ENCODE peak calls at places on chromosomes 16 and 17, in five cellular contexts. I is upper lobe of right lung, L is Caco-2, N is Peyer's patch, Z is OCI-LY7. P is an unnamed sample. For H3K4me1, the result is how much of the 10 kb centered on the place peaks cover.

GRCh38 chr17:2018716-2019490 is 6.2 kb downstream of the RTN4RL1 start:
- DNase-seq in I (no peak), L (no peak), N (no peak), Z (no peak), P (no peak)

GRCh38 chr17:43695968-43696865 is 34.5 kb upstream of the MEOX1 start:
- DNase-seq in I (no peak), L (no peak), N (no peak), Z (no peak), P (no peak)

GRCh38 chr16:71431991-71432390 is 9.9 kb downstream of the TLE7 start:
- DNase-seq in I (no peak), L (no peak), N (no peak), Z (no peak), P (no peak)

GRCh38 chr17:55540414-55541091 is 29.3 kb upstream of the SMIM36 start:
- DNase-seq in I (no peak), L (no peak), N (no peak), Z (no peak), P (no peak)

GRCh38 chr16:5615868-5616642 is 518.5 kb upstream of the EEF2KMT start:
- DNase-seq in I (peak), L (peak), N (peak), Z (peak), P (peak)

GRCh38 chr17:62807812-62808575 is at the start of gene MARCHF10:
- DNase-seq in I (peak), L (peak), N (no peak), Z (peak), P (peak)

GRCh38 chr17:79369001-79369400 is 241.8 kb downstream of the RBFOX3 start:
- DNase-seq in I (no peak), L (no peak), N (no peak), Z (no peak), P (no peak)

GRCh38 chr16:78742501-78743283 is 643.2 kb downstream of the WWOX start:
- DNase-seq in I (no peak), L (no peak), N (no peak), Z (peak), P (peak)

GRCh38 chr16:14372471-14372870 is 257.6 kb downstream of the PARN start:
- DNase-seq in I (no peak), L (no peak), N (no peak), Z (peak), P (no peak)

GRCh38 chr17:55962931-55963378 is 190.3 kb upstream of the ANKFN1 start:
- DNase-seq in I (no peak), L (no peak), N (peak), Z (no peak), P (no peak)

GRCh38 chr16:9094008-9094846 is 2.8 kb downstream of the HAPSTR1 start:
- DNase-seq in I (no peak), L (no peak), N (no peak), Z (peak), P (no peak)

GRCh38 chr17:64358261-64358788 is 32.3 kb downstream of the PECAM1 start:
- DNase-seq in I (peak), L (no peak), N (no peak), Z (no peak), P (no peak)

GRCh38 chr17:35022536-35023063 is 40.9 kb downstream of the RFFL start:
- DNase-seq in I (peak), L (no peak), N (no peak), Z (no peak), P (peak)

GRCh38 chr17:43663383-43663782 is 1.7 kb upstream of the MEOX1 start:
- DNase-seq in I (no peak), L (no peak), N (no peak), Z (no peak), P (no peak)

GRCh38 chr17:58311429-58311894 is 17.1 kb downstream of the TSPOAP1 start:
- DNase-seq in I (peak), L (no peak), N (no peak), Z (no peak), P (no peak)

GRCh38 chr17:15440347-15440746 is 27.1 kb downstream of the CDRT4 start:
- DNase-seq in I (no peak), L (no peak), N (no peak), Z (no peak), P (no peak)

GRCh38 chr17:77327181-77327565 is 186.4 kb downstream of the SEC14L1 start:
- DNase-seq in I (peak), L (no peak), N (peak), Z (no peak), P (peak)

GRCh38 chr16:27695161-27695560 is 145.2 kb downstream of the KATNIP start:
- DNase-seq in I (peak), L (no peak), N (no peak), Z (no peak), P (no peak)

GRCh38 chr17:59829217-59830006 is 63.3 kb downstream of the TUBD1 start:
- DNase-seq in I (no peak), L (peak), N (no peak), Z (peak), P (no peak)

GRCh38 chr17:17685775-17686291 is 4.6 kb downstream of the RAI1 start:
- DNase-seq in I (peak), L (no peak), N (peak), Z (no peak), P (peak)

GRCh38 chr16:67537270-67537635 is 8.6 kb downstream of the RIPOR1 start:
- DNase-seq in I (peak), L (peak), N (no peak), Z (no peak), P (peak)

GRCh38 chr16:50547340-50547865 is 793 bp upstream of the NKD1 start:
- DNase-seq in I (no peak), L (peak), N (peak), Z (peak), P (peak)

GRCh38 chr17:6639651-6640535 is 618 bp downstream of the KIAA0753 start:
- DNase-seq in I (peak), L (peak), N (peak), Z (peak), P (no peak)

GRCh38 chr16:85613609-85614337 is 651 bp downstream of the GSE1 start:
- DNase-seq in I (peak), L (peak), N (peak), Z (peak), P (peak)

GRCh38 chr17:75504347-75505151 is 10.8 kb downstream of the CASKIN2 start:
- DNase-seq in I (peak), L (peak), N (peak), Z (peak), P (peak)

GRCh38 chr17:78878871-78879270 is 24.1 kb downstream of the CEP295NL start:
- DNase-seq in I (no peak), L (no peak), N (no peak), Z (no peak), P (no peak)

GRCh38 chr17:79754359-79754758 is 23.6 kb upstream of the CBX2 start:
- DNase-seq in I (no peak), L (no peak), N (peak), Z (no peak), P (no peak)

GRCh38 chr16:10098991-10099390 is 83.2 kb downstream of the GRIN2A start:
- DNase-seq in I (no peak), L (no peak), N (no peak), Z (no peak), P (no peak)

GRCh38 chr17:66306413-66306812 is 4.0 kb downstream of the PRKCA start:
- DNase-seq in I (no peak), L (no peak), N (no peak), Z (no peak), P (no peak)

GRCh38 chr16:8721693-8722348 is 47.4 kb downstream of the ABAT start:
- DNase-seq in I (no peak), L (no peak), N (no peak), Z (no peak), P (no peak)

DNA sequence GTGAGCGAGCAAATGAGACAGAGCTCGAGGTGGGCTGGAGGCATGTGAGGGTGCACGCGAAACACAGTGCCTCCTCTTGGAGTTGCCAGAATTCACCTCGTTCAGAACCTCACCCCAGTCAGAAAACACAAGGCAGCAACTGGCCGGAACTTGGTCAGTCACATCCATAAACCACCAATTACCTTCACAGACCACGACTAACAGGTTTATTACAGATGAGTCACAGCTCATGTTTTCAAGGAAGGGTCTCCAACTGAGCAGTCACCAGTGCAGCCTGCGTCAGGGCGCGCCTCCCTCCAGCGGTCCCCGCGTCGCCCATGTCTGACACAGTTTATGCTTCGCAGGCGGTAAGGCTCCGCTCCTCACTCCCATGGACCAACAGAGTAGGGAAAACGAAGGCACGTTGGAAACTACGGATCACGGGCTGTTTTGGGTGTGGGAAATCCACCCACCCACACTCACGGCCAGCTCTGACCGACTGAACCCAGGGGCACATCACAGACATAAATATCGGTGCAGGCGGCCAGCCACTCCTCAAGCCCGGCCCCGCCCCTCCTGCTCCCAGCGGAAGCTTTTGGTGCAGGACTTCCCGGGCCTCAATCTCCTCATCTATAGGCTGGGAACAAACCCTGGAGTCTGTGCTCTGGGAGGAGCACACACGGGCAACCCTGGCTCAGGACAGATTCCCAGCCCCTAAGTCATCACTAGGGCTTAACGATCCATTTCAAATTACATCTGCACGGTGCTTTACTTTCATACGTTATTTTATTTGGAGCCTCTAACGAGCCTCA is 126.2 kb downstream of the ZNF778 start:
- DNase-seq in I (peak), L (no peak), N (no peak), Z (no peak), P (no peak)
- H3K4me1 ChIP-seq in I (under half), L (half or more), N (under half), Z (under half), P (under half)

GRCh38 chr17:32566303-32566702 is 79.5 kb downstream of the CDK5R1 start:
- DNase-seq in I (no peak), L (no peak), N (no peak), Z (no peak), P (no peak)
- H3K4me1 ChIP-seq in I (under half), L (under half), N (under half), Z (under half), P (under half)

GRCh38 chr17:68602267-68602644 is 1.1 kb upstream of the FAM20A start:
- DNase-seq in I (no peak), L (no peak), N (no peak), Z (no peak), P (no peak)
- H3K4me1 ChIP-seq in I (under half), L (under half), N (under half), Z (under half), P (under half)

GRCh38 chr17:9242497-9242881 is 221.2 kb downstream of the NTN1 start:
- DNase-seq in I (no peak), L (no peak), N (no peak), Z (no peak), P (no peak)
- H3K4me1 ChIP-seq in I (under half), L (under half), N (under half), Z (under half), P (under half)

GRCh38 chr16:83973581-83974385 is 5.7 kb downstream of the NECAB2 start:
- DNase-seq in I (no peak), L (no peak), N (no peak), Z (no peak), P (no peak)
- H3K4me1 ChIP-seq in I (under half), L (under half), N (under half), Z (under half), P (under half)

DNA sequence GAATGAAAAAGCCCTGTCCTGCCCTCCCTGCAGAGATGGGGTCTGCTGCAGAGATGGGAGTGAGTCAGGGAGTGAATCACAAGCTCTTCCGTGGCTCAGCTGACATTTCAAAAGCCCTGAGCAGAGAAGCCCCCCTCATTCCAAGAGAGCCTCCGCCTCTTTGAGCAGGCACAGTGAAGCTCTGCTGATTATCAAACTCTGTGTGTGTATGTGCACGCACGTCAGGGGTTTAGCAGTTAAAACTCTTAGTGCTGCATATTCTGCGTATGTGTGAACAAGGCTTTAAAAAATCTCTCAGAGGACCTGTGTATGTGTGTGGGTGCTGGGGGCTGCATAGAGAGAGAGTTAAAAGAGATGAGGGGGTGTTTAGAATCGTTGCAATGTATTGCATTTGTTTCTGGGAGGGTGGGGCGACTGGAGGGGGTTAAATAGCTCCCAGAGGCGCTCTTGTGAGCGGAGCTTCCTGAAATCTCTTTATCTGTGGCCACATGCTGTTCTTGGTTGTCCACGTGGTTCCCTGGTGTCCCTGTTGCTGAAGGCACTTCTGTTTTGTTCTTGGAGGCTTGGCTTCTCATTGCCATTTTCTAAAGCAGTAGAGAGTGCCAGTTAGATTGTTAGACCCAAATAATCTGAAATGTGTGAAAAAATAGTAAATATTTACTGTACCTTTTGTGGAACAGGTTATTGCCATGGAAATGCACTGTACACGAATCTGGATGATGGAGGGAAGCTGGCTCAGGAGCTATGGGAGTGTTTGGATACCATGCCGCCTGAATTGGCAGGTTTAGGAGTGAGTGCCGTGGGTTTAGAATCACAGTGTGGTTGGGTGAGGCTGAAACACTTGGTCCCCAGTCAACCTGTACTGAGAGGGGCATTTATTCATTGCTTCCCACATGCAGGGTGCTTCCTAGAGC is 116.6 kb downstream of the PRKCB start:
- DNase-seq in I (no peak), L (no peak), N (no peak), Z (no peak), P (no peak)
- H3K4me1 ChIP-seq in I (under half), L (under half), N (under half), Z (under half), P (under half)